ENCODE peak calls at places on chromosomes 1 and 21, in four cellular contexts. N is GM12878, M is K562, Y is H1. L is an unnamed sample.

GRCh38 chr1:201708085-201708512 is 120.9 kb upstream of the IPO9 start:
- DNase-seq in N (no peak), M (no peak), Y (no peak), L (no peak)

GRCh38 chr1:212712451-212713303 is 13.0 kb upstream of the BATF3 start:
- DNase-seq in Y (no peak), N (no peak), M (no peak), L (no peak)

GRCh38 chr1:39944410-39944809 is 10.5 kb upstream of the MFSD2A start:
- DNase-seq in Y (no peak), M (no peak), N (no peak), L (no peak)

GRCh38 chr1:207808911-207809555 is 57.2 kb downstream of the CD46 start:
- DNase-seq in Y (no peak), M (no peak), N (no peak), L (no peak)

GRCh38 chr1:30728832-30729638 is 5.7 kb upstream of the MATN1 start:
- DNase-seq in Y (no peak), N (no peak), M (no peak), L (no peak)

GRCh38 chr21:31731112-31731801 is 661 bp downstream of the SCAF4 start:
- DNase-seq in M (peak), Y (peak), N (no peak), L (peak)

GRCh38 chr1:170241266-170241851 is 95.6 kb downstream of the NTMT2 start:
- DNase-seq in N (no peak), M (no peak), Y (no peak), L (no peak)

GRCh38 chr1:181057079-181057478 is 23.3 kb downstream of the MR1 start:
- DNase-seq in Y (no peak), N (no peak), M (no peak), L (no peak)

GRCh38 chr1:229097356-229097755 is 173.6 kb upstream of the RAB4A start:
- DNase-seq in Y (no peak), N (no peak), M (no peak), L (no peak)
- TF ChIP-seq HDAC6 in Y (no peak), N (no peak), M (no peak), L (no peak)

GRCh38 chr1:7315316-7315715 is 455.8 kb upstream of the VAMP3 start:
- DNase-seq in M (no peak), Y (no peak), N (no peak), L (no peak)
- TF ChIP-seq CBX5 in M (no peak), Y (no peak), N (no peak), L (no peak)

GRCh38 chr1:82899017-82899416 is 1098.3 kb downstream of the ADGRL2 start:
- DNase-seq in Y (no peak), M (no peak), N (no peak), L (no peak)
- TF ChIP-seq HDAC6 in Y (no peak), M (no peak), N (no peak), L (no peak)

GRCh38 chr21:36914244-36915013 is 52.0 kb downstream of the HLCS start:
- DNase-seq in M (no peak), Y (no peak), N (no peak), L (no peak)

GRCh38 chr21:36915701-36916075 is 50.8 kb downstream of the HLCS start:
- DNase-seq in N (no peak), Y (no peak), M (no peak), L (no peak)

GRCh38 chr21:36913247-36914169 is 53.0 kb downstream of the HLCS start:
- DNase-seq in Y (no peak), N (no peak), M (no peak), L (no peak)

GRCh38 chr21:36916718-36917117 is 49.8 kb downstream of the HLCS start:
- DNase-seq in N (no peak), Y (no peak), M (no peak), L (no peak)

GRCh38 chr21:36915014-36915700 is 51.3 kb downstream of the HLCS start:
- DNase-seq in N (no peak), M (no peak), Y (no peak), L (no peak)
- TF ChIP-seq CBX5 in N (no peak), M (no peak), Y (no peak), L (no peak)

L was measured in HepG2.